ENCODE peak calls at places on chromosomes 13 and 19, in five cellular contexts. K is fibroblast of lung, P is AG09319, J is choroid plexus epithelial cell, A is AG04450. M is an unnamed sample.

GRCh38 chr13:19845758-19846157 is 17.7 kb downstream of the ZMYM5 start:
- DNase-seq in P (peak), K (peak), J (peak), A (peak), M (peak)

GRCh38 chr13:70795484-70795883 is 687.2 kb upstream of the KLHL1 start:
- DNase-seq in J (peak), P (no peak), K (peak), A (no peak), M (no peak)

GRCh38 chr13:33016414-33017409 is at the start of gene KL:
- DNase-seq in P (no peak), K (no peak), J (no peak), A (no peak), M (no peak)

GRCh38 chr19:33125929-33126388 is 6.0 kb upstream of the WDR88 start:
- DNase-seq in A (peak), J (peak), P (no peak), K (peak), M (peak)

GRCh38 chr19:37361994-37362393 is 8.9 kb upstream of the ZNF527 start:
- DNase-seq in J (peak), P (no peak), A (peak), K (no peak), M (peak)

GRCh38 chr19:50835785-50836542 is 2.6 kb upstream of the KLK15 start:
- DNase-seq in J (peak), P (no peak), K (peak), A (peak), M (peak)

GRCh38 chr13:23087884-23088283 is 92.9 kb upstream of the SGCG start:
- DNase-seq in A (no peak), K (peak), J (peak), P (no peak), M (peak)

GRCh38 chr13:73109969-73110368 is 51.2 kb downstream of the KLF5 start:
- DNase-seq in J (no peak), K (no peak), A (no peak), P (no peak), M (no peak)

GRCh38 chr13:60583911-60584753 is 187.1 kb downstream of the TDRD3 start:
- DNase-seq in K (peak), J (peak), P (peak), A (peak), M (peak)

GRCh38 chr19:46250057-46250456 is 20.5 kb downstream of the IGFL1 start:
- DNase-seq in A (no peak), K (no peak), J (no peak), P (no peak), M (no peak)

GRCh38 chr19:31408460-31409124 is 59.4 kb upstream of the TSHZ3 start:
- DNase-seq in K (peak), P (peak), A (peak), J (peak), M (peak)

GRCh38 chr13:98681017-98681416 is 71.5 kb downstream of the SLC15A1 start:
- DNase-seq in K (no peak), P (no peak), A (no peak), J (peak), M (no peak)

GRCh38 chr13:60282708-60283107 is 114.3 kb upstream of the TDRD3 start:
- DNase-seq in A (no peak), P (no peak), J (no peak), K (no peak), M (no peak)

GRCh38 chr19:22619371-22619770 is 14.8 kb upstream of the ZNF492 start:
- DNase-seq in A (no peak), K (no peak), J (no peak), P (no peak), M (no peak)

GRCh38 chr13:50323440-50324070 is 308.3 kb downstream of the KCNRG start:
- DNase-seq in A (peak), P (peak), J (peak), K (peak), M (peak)

GRCh38 chr19:41409288-41409687 is 11.7 kb downstream of the BCKDHA start:
- DNase-seq in K (peak), A (no peak), J (peak), P (no peak), M (peak)

GRCh38 chr13:103810026-103810425 is 743.8 kb upstream of the SLC10A2 start:
- DNase-seq in J (no peak), K (no peak), A (no peak), P (no peak), M (no peak)

DNA sequence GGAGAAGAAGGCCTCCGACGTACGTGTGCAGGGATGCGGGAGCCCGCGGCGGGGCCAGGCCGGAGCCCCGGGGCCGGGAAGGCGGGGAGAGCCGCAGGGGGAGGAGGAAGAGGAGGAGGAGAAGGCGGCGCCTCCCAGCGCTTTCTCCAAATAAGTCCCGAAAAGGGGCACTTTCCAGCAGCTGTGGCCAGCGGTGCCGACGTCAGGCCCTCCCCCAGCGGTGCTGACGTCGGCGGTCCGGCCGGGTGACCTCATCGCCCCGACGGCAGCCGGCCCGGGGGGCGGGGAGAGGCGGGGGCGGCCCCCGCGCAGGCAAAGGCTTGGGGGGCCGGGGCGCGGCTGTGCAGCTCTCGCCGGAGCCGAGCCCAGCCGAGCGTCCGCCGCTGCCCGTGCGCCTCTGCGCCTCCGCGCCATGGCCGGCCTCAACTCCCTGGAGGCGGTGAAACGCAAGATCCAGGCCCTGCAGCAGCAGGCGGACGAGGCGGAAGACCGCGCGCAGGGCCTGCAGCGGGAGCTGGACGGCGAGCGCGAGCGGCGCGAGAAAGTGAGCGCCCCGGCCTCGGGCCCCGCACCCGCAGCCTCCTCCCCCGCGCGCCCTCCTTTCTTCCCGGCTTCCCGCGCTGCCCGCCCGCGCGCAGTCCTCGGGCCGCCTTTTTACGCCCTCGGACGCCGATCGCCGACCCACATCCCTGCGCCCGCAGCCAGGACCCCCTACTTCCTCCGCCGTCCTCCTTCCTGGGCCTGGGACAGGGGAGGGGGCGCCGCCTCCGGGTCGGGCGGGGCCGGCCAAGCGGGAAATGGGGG is at the start of gene TPM4:
- DNase-seq in P (peak), K (peak), A (peak), J (peak), M (peak)
- TF ChIP-seq CTCF in P (no peak), K (no peak), A (no peak), J (no peak), M (no peak)

DNA sequence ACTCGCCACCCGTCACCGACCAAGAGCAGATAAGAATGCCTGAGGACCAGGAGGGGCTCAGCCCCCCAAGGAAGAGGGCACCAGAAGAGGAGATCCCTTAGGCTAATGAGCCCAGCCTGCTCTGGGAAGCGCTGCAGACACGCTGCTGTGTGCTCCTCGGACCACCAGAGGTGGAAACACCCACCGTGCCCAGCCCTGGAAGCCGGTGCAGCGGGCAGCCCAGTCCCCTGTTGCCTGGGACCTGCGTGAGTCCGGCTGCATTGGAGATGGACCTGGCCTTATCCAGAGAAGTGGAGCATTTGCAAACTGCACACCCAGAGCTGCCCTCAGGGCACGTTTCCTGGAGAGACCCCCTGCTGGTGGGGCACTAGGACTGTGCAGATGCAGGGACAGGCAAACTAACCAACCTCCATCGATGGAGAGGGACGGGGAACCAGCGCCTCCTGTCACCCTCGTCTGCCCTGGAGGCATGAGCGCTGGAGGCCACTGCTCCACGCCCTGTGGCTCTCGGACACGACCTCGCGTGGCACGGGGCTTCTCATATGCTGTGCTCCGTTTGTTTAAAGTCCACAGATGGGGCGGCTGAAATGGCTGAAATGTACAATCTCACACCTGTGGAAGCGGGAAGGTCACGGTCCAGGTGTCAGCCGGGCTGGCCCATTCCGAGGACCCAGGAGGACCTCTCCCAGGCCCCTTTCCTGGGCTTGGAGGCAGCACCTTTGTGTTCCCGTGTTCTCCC is 153.9 kb downstream of the KDM4B start:
- DNase-seq in K (no peak), P (no peak), A (no peak), J (no peak), M (no peak)
- TF ChIP-seq CTCF in K (no peak), P (no peak), A (no peak), J (no peak), M (no peak)

GRCh38 chr19:55016017-55016416 is 22.0 kb downstream of the GP6 start:
- DNase-seq in J (no peak), K (no peak), A (no peak), P (no peak), M (no peak)

GRCh38 chr19:55015126-55015525 is 22.9 kb downstream of the GP6 start:
- DNase-seq in J (no peak), A (no peak), P (no peak), K (no peak), M (no peak)

GRCh38 chr19:55012294-55012693 is 25.8 kb downstream of the GP6 start:
- DNase-seq in P (no peak), K (no peak), A (no peak), J (no peak), M (no peak)

GRCh38 chr19:55013596-55013995 is 24.5 kb downstream of the GP6 start:
- DNase-seq in J (no peak), K (no peak), P (no peak), A (no peak), M (no peak)

DNA sequence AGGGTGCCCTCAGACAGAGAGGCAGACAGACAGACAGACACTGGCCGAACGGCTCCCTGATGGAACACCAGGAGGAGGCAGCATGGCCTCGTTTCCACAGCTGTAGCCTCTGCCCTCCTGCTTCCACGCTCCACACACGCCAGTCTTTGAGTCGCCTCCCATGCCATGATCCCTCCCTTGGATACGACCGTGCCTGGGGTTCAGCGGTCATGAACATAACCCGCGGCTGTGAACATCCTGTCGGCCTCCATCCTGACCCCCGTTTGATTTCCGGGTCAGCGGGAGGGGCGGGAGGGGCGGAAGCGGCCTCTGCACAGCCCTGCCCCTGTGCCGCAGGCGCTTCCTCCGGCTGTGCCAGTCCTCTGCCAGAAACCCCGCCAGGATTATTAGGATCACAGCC is 23.4 kb downstream of the GP6 start:
- DNase-seq in A (no peak), J (no peak), K (no peak), P (no peak), M (no peak)
- TF ChIP-seq CTCF in A (no peak), J (no peak), K (no peak), P (no peak), M (no peak)

DNA sequence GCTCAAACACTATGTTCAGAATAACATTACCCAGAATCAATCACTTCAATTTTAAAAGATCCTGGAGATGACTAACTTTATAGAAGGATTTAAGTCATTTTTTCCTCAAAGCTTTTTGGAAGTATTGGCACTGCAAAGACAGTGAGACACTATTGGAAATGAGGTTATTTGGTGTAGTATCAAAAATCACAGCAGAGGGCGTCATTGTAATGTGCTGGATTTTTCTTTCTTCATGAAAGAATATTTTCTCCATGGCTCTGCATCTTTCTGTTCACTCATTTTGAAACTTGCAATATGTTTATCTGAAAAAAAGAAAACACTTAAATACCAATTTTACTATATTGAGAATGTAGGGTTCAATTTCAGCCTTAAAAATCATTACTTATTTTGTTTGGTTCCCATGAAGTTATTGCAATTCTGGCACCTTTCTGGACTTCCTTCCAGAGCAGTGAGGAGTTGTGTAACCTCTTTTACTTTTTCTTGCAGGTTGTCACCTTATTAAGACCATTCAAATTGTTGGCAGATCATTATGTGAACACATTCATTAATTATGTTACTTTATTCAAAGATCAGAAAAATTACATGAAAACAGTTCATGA is 3.7 kb upstream of the CSNK1A1L start:
- DNase-seq in A (peak), J (peak), P (no peak), K (peak), M (peak)
- TF ChIP-seq CTCF in A (peak), J (peak), P (peak), K (peak), M (peak)

GRCh38 chr13:95300625-95301134 is 571 bp downstream of the ABCC4 start:
- DNase-seq in A (peak), P (no peak), K (peak), J (peak), M (peak)
- TF ChIP-seq CTCF in A (peak), P (peak), K (peak), J (peak), M (no peak)

DNA sequence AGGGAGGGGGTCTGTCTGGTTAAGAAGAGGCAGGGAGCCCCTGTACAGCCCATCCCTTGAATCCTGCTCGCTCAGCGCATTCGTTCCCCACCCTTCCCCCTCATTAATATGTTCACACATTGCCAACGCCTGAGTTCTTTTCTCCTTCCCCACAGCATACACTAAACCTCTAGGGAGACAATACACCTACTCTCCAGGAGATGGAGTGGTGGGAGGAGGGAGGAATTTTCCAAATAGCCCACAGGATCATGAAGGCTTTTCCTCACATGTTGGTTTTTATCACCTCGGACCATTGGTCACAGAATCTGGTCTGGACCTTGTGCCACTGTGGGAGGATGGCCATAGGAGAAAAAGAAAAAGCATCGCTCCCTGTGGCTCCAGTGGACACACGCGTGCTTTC is 294.9 kb downstream of the SHISA2 start:
- DNase-seq in A (no peak), K (no peak), J (no peak), P (no peak), M (no peak)
- TF ChIP-seq CTCF in A (no peak), K (no peak), J (peak), P (no peak), M (no peak)

GRCh38 chr13:40172149-40172591 is 494.3 kb downstream of the FOXO1 start:
- DNase-seq in P (no peak), K (no peak), J (no peak), A (no peak), M (no peak)

GRCh38 chr13:40172878-40173277 is 493.6 kb downstream of the FOXO1 start:
- DNase-seq in A (no peak), K (no peak), J (no peak), P (no peak), M (no peak)

GRCh38 chr13:40178130-40178529 is 488.3 kb downstream of the FOXO1 start:
- DNase-seq in K (no peak), J (no peak), A (no peak), P (no peak), M (no peak)

GRCh38 chr13:40176242-40176641 is 490.2 kb downstream of the FOXO1 start:
- DNase-seq in K (no peak), J (no peak), A (no peak), P (no peak), M (no peak)

DNA sequence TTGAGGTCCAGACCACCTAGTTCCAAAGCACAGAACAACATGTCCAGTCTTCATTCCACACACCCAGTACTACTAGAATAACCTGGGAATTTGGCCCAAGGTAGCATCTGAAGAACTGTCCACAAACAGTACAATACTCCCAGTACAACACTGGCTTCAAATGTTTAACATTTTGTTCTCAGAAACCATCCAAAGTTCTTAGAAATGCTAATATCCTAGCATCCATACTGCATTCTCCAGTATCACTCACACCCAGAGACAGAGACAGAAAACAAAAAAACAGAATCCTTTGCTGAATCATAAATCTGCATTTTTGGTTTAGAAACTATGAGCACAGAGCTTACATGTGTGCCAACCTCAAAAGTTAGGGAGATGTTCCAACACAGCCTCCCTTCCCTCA is 490.8 kb downstream of the FOXO1 start:
- DNase-seq in P (no peak), A (no peak), J (no peak), K (peak), M (peak)
- TF ChIP-seq CTCF in P (no peak), A (no peak), J (no peak), K (no peak), M (no peak)

DNA sequence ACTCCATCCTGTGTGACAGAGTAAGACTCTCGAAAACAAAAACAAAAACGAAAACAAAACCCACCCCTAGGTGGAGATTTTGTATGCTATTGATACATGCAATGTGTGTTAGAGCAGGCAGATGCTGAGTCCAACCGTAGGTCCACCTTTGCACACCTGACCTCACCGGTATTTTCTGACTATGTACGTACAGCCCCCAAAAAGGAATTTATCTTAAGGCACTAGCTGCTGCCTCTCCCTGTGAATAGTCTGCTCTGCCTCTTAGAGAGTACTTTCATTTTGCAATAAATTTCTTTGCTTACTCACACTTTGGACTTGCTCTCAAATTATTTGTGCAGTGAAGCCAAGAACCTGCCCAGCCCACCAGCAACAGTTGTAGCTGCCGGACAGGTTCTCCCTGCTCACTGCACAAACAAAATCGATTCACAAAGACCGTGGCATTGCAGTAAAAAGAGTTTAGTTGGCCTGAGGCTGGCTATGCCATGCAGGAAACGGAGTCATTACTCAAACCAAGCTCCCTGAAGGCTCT is 8.2 kb upstream of the ZNF77 start:
- DNase-seq in K (no peak), P (no peak), J (peak), A (no peak), M (no peak)
- TF ChIP-seq CTCF in K (peak), P (no peak), J (no peak), A (no peak), M (no peak)